ENCODE peak calls at places on chromosomes 3 and 15, in four cellular contexts. Z is breast epithelium, U is ovary, O is body of pancreas. M is an unnamed sample. For H3K4me1, the result is how much of the 10 kb centered on the place peaks cover.

GRCh38 chr15:88243895-88244787 is 12.4 kb downstream of the NTRK3 start:
- DNase-seq in Z (no peak), U (no peak), O (peak), M (no peak)

GRCh38 chr3:189262746-189263145 is 91.0 kb downstream of the TPRG1 start:
- DNase-seq in O (peak), Z (no peak), U (no peak), M (peak)

GRCh38 chr3:177452487-177452886 is 255.2 kb upstream of the TBL1XR1 start:
- DNase-seq in U (no peak), O (no peak), Z (no peak), M (no peak)

GRCh38 chr3:5002174-5002870 is 23.1 kb downstream of the BHLHE40 start:
- DNase-seq in O (no peak), U (no peak), Z (no peak), M (no peak)

GRCh38 chr3:17639257-17639656 is 103.2 kb downstream of the TBC1D5 start:
- DNase-seq in O (no peak), U (no peak), Z (no peak), M (no peak)

GRCh38 chr3:135927170-135927569 is 38.4 kb upstream of the PPP2R3A start:
- DNase-seq in Z (no peak), U (no peak), O (no peak), M (no peak)

GRCh38 chr3:192812736-192813383 is 85.5 kb upstream of the FGF12 start:
- DNase-seq in Z (no peak), U (no peak), O (peak), M (no peak)

GRCh38 chr3:4614070-4614469 is 120.9 kb downstream of the ITPR1 start:
- DNase-seq in Z (no peak), U (no peak), O (no peak), M (no peak)

GRCh38 chr3:187661267-187661666 is 8.9 kb downstream of the SST start:
- DNase-seq in O (no peak), Z (no peak), U (no peak), M (no peak)

GRCh38 chr15:66786222-66786621 is 84.2 kb downstream of the SMAD6 start:
- DNase-seq in O (no peak), Z (no peak), U (no peak), M (no peak)

GRCh38 chr3:79253704-79254103 is 514.1 kb downstream of the ROBO1 start:
- DNase-seq in U (no peak), Z (no peak), O (no peak), M (no peak)

GRCh38 chr3:160460033-160460432 is 10.4 kb upstream of the TRIM59 start:
- DNase-seq in O (no peak), U (no peak), Z (no peak), M (no peak)

GRCh38 chr3:129626744-129627349 is 20.4 kb upstream of the PLXND1 start:
- DNase-seq in Z (peak), O (peak), U (peak), M (peak)

GRCh38 chr3:150412599-150413069 is 4.5 kb downstream of the TSC22D2 start:
- DNase-seq in O (peak), Z (no peak), U (no peak), M (no peak)

GRCh38 chr3:72115307-72115706 is 330.4 kb upstream of the PROK2 start:
- DNase-seq in U (no peak), O (no peak), Z (no peak), M (no peak)

GRCh38 chr15:52180196-52180835 is 10.9 kb downstream of the GNB5 start:
- DNase-seq in U (peak), O (no peak), Z (no peak), M (no peak)

GRCh38 chr15:41843571-41843970 is 4.9 kb downstream of the PLA2G4B start:
- DNase-seq in U (no peak), O (no peak), Z (no peak), M (no peak)

GRCh38 chr3:12916159-12916558 is 74.8 kb upstream of the RPL32 start:
- DNase-seq in U (no peak), O (no peak), Z (no peak), M (no peak)

GRCh38 chr3:55089211-55089610 is 161.4 kb upstream of the LRTM1 start:
- DNase-seq in Z (no peak), O (no peak), U (no peak), M (no peak)

GRCh38 chr3:31054032-31054431 is 159.6 kb upstream of the GADL1 start:
- DNase-seq in O (no peak), Z (no peak), U (no peak), M (no peak)

GRCh38 chr3:36918050-36918449 is 26.8 kb downstream of the TRANK1 start:
- DNase-seq in U (no peak), Z (no peak), O (no peak), M (no peak)

GRCh38 chr15:80660114-80660513 is 35.0 kb upstream of the ABHD17C start:
- DNase-seq in Z (no peak), U (no peak), O (peak), M (no peak)

GRCh38 chr3:174089592-174089991 is 692.0 kb downstream of the NLGN1 start:
- DNase-seq in O (no peak), Z (no peak), U (no peak), M (no peak)

GRCh38 chr3:155270485-155271342 is 22.8 kb downstream of the STRIT1 start:
- DNase-seq in U (no peak), O (no peak), Z (no peak), M (no peak)

GRCh38 chr3:8769088-8769822 is at the start of gene OXTR:
- DNase-seq in Z (no peak), U (peak), O (peak), M (no peak)

GRCh38 chr3:132006605-132007204 is 28.1 kb downstream of the CPNE4 start:
- DNase-seq in Z (no peak), U (no peak), O (peak), M (no peak)

GRCh38 chr15:69608661-69609060 is 156.0 kb downstream of the RPLP1 start:
- DNase-seq in U (no peak), O (no peak), Z (no peak), M (no peak)

GRCh38 chr3:122427857-122428471 is 12.1 kb upstream of the WDR5B start:
- DNase-seq in U (no peak), O (no peak), Z (no peak), M (no peak)

GRCh38 chr3:189909573-189909972 is 211.1 kb downstream of the P3H2 start:
- DNase-seq in Z (no peak), O (no peak), U (no peak), M (no peak)

GRCh38 chr3:118932822-118933558 is 101.7 kb downstream of the IGSF11 start:
- DNase-seq in Z (no peak), O (peak), U (no peak), M (peak)

GRCh38 chr3:14230729-14231128 is 52.1 kb downstream of the LSM3 start:
- DNase-seq in O (no peak), Z (no peak), U (no peak), M (no peak)

GRCh38 chr3:14235003-14235876 is 56.6 kb downstream of the LSM3 start:
- DNase-seq in Z (no peak), O (no peak), U (no peak), M (no peak)

GRCh38 chr3:14234197-14235002 is 55.8 kb downstream of the LSM3 start:
- DNase-seq in U (no peak), Z (no peak), O (no peak), M (peak)

GRCh38 chr3:14231145-14231990 is 52.8 kb downstream of the LSM3 start:
- DNase-seq in Z (no peak), O (no peak), U (no peak), M (no peak)

DNA sequence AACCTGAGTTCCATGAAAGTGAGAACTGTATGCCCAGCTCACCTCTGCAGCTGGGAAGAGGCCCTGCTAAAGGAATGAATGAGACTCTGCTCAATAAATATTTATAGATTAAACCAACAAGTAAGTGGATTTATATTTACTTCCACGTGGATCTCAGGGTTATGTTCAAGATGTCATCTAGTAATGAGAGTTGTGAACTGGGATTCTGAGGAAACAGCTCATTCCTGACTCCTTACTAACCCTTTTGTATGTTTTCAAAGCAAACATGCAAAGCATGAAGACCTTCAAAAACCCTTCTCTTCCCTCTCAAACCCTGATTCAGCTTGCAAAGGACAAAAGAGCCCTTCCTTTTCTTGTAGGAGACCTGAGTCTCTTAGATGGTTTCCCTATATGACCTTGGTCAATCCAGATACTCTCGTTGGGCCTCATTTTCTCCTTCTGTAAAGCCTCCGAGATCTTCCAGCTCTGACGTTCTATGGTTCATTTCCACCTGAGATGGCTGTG is 53.4 kb downstream of the LSM3 start:
- DNase-seq in Z (no peak), U (no peak), O (no peak), M (no peak)
- H3K4me1 ChIP-seq in Z (under half), U (under half), O (under half), M (under half)

GRCh38 chr15:31353931-31354330 is 27.3 kb downstream of the KLF13 start:
- DNase-seq in O (peak), U (peak), Z (no peak), M (peak)

GRCh38 chr15:31349233-31350141 is 22.9 kb downstream of the KLF13 start:
- DNase-seq in U (no peak), O (no peak), Z (no peak), M (peak)

GRCh38 chr15:31350771-31351170 is 24.1 kb downstream of the KLF13 start:
- DNase-seq in Z (no peak), U (no peak), O (no peak), M (peak)

GRCh38 chr15:31352911-31353811 is 26.5 kb downstream of the KLF13 start:
- DNase-seq in O (peak), Z (no peak), U (peak), M (peak)

DNA sequence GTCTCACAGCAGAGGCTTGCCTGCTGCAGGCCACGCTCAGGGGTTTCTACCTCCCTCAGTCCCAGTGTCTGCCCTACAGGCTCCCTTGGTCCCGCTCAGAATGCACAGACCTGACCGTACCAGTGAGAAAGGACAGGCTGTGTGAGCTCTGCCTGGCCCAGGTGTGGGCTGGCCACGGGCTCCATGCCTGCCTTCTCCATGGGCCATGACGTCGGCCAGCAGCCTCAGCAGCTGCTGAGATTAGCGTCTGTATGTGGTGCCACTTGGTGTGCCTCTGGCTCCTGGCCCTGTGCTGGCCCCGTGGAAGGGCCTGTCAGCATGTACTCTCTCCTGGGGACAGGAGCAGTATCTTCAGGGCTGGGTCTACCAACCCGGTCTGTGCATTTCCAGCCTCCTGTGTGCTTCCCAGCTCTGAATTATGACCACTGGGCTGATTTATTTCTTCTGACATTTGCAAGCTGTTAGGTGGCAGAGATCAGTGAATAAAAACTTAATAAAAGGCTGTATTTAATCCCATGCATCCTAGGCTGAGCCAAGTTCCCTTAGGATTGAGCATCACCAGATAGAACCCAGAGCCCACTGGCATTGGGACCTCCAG is 25.7 kb downstream of the KLF13 start:
- DNase-seq in Z (no peak), U (no peak), O (peak), M (peak)
- TF ChIP-seq POLR2A in Z (no peak), U (no peak), O (peak), M (peak)

GRCh38 chr3:51677358-51677757 is 6.3 kb downstream of the TEX264 start:
- DNase-seq in Z (no peak), U (no peak), O (no peak), M (no peak)
- H3K4me1 ChIP-seq in Z (under half), U (under half), O (under half), M (under half)

DNA sequence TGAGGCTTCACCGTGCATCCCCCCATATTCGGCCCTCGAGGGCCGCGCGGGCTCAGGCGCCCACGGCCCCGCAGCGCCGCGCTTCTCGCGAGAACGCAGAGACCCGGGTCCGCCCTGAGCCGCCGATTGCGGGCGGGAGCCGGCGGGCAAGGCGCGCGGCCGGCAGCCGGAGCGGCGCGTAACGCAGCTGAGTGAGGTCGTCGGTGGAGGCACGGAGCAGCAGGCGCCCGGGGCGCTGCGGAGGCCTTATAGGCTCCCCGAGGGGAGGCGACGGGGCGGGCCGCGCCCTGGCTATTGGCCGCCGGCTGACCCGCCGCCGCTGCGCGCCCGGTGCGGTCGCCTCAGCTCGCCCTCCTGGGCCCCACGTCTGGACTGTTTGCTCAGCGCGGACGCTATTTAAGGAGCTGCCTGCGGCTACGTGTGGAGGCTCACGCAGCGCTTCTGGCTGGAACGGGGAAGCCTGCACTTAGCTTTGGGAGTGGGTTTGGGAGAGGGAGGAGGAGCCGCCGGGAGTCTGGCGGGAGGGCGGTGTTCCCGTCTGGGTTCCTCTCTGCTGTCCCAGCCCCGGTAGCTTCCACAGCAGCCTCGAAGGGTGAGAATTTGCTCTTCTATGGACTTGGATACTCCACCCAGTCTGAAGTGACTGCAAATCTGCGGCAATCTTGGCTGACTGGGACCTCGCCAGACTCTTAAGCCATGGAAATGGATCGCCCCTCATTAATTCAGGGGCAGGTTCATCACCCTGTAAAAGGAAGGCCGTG is at the start of gene PLOD2:
- DNase-seq in O (peak), U (peak), Z (peak), M (peak)
- TF ChIP-seq POLR2A in O (peak), U (peak), Z (no peak), M (peak)

DNA sequence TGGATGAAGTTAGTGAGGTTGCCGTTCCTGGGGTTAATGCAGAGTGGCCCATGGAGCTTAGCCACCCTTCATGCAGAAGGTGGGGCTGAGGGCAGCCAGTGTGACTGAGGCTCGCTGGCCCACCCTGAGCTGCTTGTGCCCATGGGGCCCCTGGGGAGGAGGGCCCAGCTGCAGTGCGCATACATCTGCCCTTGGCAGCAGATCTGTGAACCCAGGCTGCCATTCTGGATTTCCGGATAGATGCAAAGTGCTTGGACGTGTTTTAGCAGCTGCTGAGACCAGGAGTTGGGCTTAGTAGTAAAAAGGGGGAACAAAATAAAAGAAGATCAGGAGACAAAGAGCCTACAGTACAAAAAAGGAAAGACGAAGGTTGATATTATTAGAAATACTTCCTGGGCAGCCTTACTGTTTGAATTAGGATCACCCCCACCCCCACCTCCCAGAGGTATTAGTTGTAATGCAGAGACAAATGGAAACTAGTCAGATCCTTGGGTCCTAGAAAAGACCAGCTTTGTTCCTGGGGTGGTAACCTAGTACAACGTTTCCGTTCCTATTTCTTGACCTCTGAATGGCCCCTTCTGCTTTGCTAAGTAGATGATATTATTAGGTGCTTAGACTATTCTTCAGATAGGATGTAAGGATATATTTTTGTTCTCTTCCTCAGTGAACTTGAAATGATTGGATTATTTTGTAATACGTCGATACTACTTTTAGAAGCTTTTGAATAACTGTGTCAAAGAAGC is 70.3 kb downstream of the IGF1R start:
- DNase-seq in O (no peak), U (no peak), Z (no peak), M (no peak)
- H3K4me1 ChIP-seq in O (half or more), U (under half), Z (under half), M (half or more)

GRCh38 chr15:40322531-40323238 is 807 bp upstream of the INAFM2 start:
- DNase-seq in O (peak), U (peak), Z (no peak), M (no peak)
- TF ChIP-seq POLR2A in O (no peak), U (no peak), Z (no peak), M (no peak)

GRCh38 chr3:53331871-53332270 is 15.5 kb downstream of the DCP1A start:
- DNase-seq in O (no peak), Z (no peak), U (no peak), M (no peak)

GRCh38 chr3:53329933-53330332 is 17.4 kb downstream of the DCP1A start:
- DNase-seq in U (no peak), O (no peak), Z (no peak), M (no peak)

GRCh38 chr3:53334742-53335141 is 12.6 kb downstream of the DCP1A start:
- DNase-seq in U (no peak), Z (no peak), O (no peak), M (no peak)

GRCh38 chr3:53324011-53324544 is 23.3 kb downstream of the DCP1A start:
- DNase-seq in U (no peak), Z (no peak), O (no peak), M (peak)

GRCh38 chr3:53328750-53329149 is 18.6 kb downstream of the DCP1A start:
- DNase-seq in O (no peak), Z (no peak), U (no peak), M (no peak)
- H3K4me1 ChIP-seq in O (under half), Z (under half), U (under half), M (under half)

DNA sequence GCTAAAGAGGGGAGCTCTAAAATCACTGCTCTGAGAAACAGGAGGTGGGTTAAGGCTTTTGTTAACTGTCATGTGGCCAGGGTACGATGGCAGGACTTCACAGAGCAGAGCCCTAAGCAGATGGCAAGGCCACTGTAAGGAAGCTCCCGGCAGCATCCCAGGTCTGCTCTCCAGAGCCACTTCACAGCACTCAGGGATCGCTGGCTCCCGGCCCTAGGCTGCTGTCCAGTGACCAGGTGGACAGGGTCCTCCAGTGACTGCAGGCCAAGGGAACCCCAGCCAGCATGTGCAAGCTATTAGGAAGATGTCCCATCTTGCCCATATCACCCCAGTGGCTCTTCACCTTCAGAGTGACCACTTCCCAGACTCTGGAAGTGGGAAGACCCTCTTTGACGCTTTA is 10.4 kb downstream of the TMEM41A start:
- DNase-seq in U (no peak), O (no peak), Z (no peak), M (no peak)
- TF ChIP-seq POLR2A in U (no peak), O (no peak), Z (no peak), M (no peak)

DNA sequence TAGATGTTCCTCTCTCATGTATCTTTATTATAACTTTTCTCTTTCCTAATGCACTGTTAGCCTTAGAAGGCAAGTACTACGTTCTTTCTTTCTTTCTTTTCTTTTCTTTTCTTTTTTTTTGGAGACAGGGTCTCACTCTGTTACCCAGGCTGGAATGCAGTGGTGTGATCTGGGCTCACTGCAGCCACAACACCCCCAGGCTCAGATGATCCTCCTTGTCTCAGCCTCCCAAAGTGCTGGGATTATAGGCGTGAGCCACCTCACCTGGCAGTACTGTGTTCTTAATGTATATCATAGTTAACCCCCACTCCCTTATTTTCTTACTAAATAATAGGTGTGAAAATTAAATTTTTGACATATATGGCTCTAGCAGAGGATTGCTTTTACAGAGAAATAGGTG is 23.1 kb downstream of the IQGAP1 start:
- DNase-seq in U (no peak), Z (no peak), O (no peak), M (no peak)
- H3K4me1 ChIP-seq in U (under half), Z (under half), O (under half), M (half or more)

DNA sequence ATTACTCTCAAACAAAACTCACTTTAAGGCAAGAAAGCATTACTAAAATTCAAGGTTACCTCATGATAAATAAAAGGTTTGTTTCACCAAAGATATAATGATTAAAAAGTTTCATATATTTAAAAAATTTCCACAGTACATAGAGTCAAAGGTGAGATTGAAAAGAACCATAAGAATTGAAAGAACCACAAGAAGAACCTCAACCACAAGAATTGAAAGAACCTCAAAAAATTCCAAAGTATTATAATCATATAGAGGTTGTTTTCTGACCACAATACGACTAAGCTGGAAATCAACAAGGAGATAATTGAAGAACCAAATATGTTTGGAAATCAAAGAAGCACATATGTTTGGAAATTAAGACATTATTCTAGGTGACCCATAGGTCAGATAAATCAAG is 52.7 kb downstream of the SLC25A36 start:
- DNase-seq in O (no peak), Z (no peak), U (no peak), M (no peak)
- TF ChIP-seq POLR2A in O (no peak), Z (no peak), U (no peak), M (no peak)